ENCODE peak calls at places on chromosome 1, in seven cellular contexts. One of them, this sample, is unnamed.

GRCh38 chr1:218521414-218522169 is 176.5 kb downstream of the TGFB2 start:
- DNase-seq in GDM1: no peak
- DNase-seq in brain microvascular endothelial cell: no peak
- DNase-seq in AG04450: no peak
- DNase-seq in pulmonary artery endothelial cell: no peak
- DNase-seq in stimulated activated naive CD4-positive, alpha-beta T cell: no peak
- DNase-seq in NCI-H2171 treated with DMSO at 0.1 percent for 48 hours: peak; percentile 21
- DNase-seq in this sample: peak; percentile 42

GRCh38 chr1:5934058-5934884 is 58.0 kb downstream of the NPHP4 start:
- DNase-seq in NCI-H2171 treated with DMSO at 0.1 percent for 48 hours: no peak
- DNase-seq in GDM1: no peak
- DNase-seq in brain microvascular endothelial cell: no peak
- DNase-seq in stimulated activated naive CD4-positive, alpha-beta T cell: no peak
- DNase-seq in pulmonary artery endothelial cell: no peak
- DNase-seq in AG04450: no peak
- DNase-seq in this sample: peak; percentile 45

GRCh38 chr1:116433283-116434257 is 60.5 kb downstream of the ATP1A1 start:
- DNase-seq in NCI-H2171 treated with DMSO at 0.1 percent for 48 hours: no peak
- DNase-seq in pulmonary artery endothelial cell: no peak
- DNase-seq in GDM1: no peak
- DNase-seq in brain microvascular endothelial cell: peak; percentile 53
- DNase-seq in stimulated activated naive CD4-positive, alpha-beta T cell: no peak
- DNase-seq in AG04450: no peak
- DNase-seq in this sample: no peak

GRCh38 chr1:168893359-168893791 is 164.4 kb upstream of the DPT start:
- DNase-seq in brain microvascular endothelial cell: no peak
- DNase-seq in AG04450: no peak
- DNase-seq in pulmonary artery endothelial cell: no peak
- DNase-seq in stimulated activated naive CD4-positive, alpha-beta T cell: no peak
- DNase-seq in NCI-H2171 treated with DMSO at 0.1 percent for 48 hours: no peak
- DNase-seq in GDM1: no peak
- DNase-seq in this sample: no peak

GRCh38 chr1:44801491-44802305 is 1.5 kb downstream of the PLK3 start:
- DNase-seq in stimulated activated naive CD4-positive, alpha-beta T cell: peak; percentile 68
- DNase-seq in AG04450: no peak
- DNase-seq in NCI-H2171 treated with DMSO at 0.1 percent for 48 hours: peak; percentile 82
- DNase-seq in pulmonary artery endothelial cell: no peak
- DNase-seq in brain microvascular endothelial cell: no peak
- DNase-seq in GDM1: no peak
- DNase-seq in this sample: no peak

GRCh38 chr1:197041486-197042353 is 25.3 kb downstream of the F13B start:
- DNase-seq in brain microvascular endothelial cell: no peak
- DNase-seq in NCI-H2171 treated with DMSO at 0.1 percent for 48 hours: no peak
- DNase-seq in GDM1: no peak
- DNase-seq in stimulated activated naive CD4-positive, alpha-beta T cell: no peak
- DNase-seq in AG04450: no peak
- DNase-seq in pulmonary artery endothelial cell: no peak
- DNase-seq in this sample: no peak

GRCh38 chr1:51664412-51665240 is 47.7 kb downstream of the OSBPL9 start:
- DNase-seq in AG04450: no peak
- DNase-seq in NCI-H2171 treated with DMSO at 0.1 percent for 48 hours: no peak
- DNase-seq in GDM1: no peak
- DNase-seq in pulmonary artery endothelial cell: no peak
- DNase-seq in brain microvascular endothelial cell: peak; percentile 63
- DNase-seq in stimulated activated naive CD4-positive, alpha-beta T cell: no peak
- DNase-seq in this sample: no peak

GRCh38 chr1:23330846-23331245 is 13.2 kb downstream of the HNRNPR start:
- DNase-seq in brain microvascular endothelial cell: no peak
- DNase-seq in GDM1: no peak
- DNase-seq in AG04450: no peak
- DNase-seq in stimulated activated naive CD4-positive, alpha-beta T cell: no peak
- DNase-seq in pulmonary artery endothelial cell: no peak
- DNase-seq in NCI-H2171 treated with DMSO at 0.1 percent for 48 hours: no peak
- DNase-seq in this sample: no peak

GRCh38 chr1:235714205-235714897 is 64.8 kb upstream of the GNG4 start:
- DNase-seq in stimulated activated naive CD4-positive, alpha-beta T cell: no peak
- DNase-seq in AG04450: no peak
- DNase-seq in NCI-H2171 treated with DMSO at 0.1 percent for 48 hours: peak; percentile 94
- DNase-seq in pulmonary artery endothelial cell: no peak
- DNase-seq in GDM1: no peak
- DNase-seq in brain microvascular endothelial cell: no peak
- DNase-seq in this sample: no peak

GRCh38 chr1:46996659-46997281 is 26.7 kb upstream of the CYP4X1 start:
- DNase-seq in pulmonary artery endothelial cell: no peak
- DNase-seq in AG04450: no peak
- DNase-seq in stimulated activated naive CD4-positive, alpha-beta T cell: no peak
- DNase-seq in NCI-H2171 treated with DMSO at 0.1 percent for 48 hours: no peak
- DNase-seq in GDM1: no peak
- DNase-seq in brain microvascular endothelial cell: no peak
- DNase-seq in this sample: no peak

GRCh38 chr1:200243042-200243437 is 166.8 kb downstream of the ZNF281 start:
- DNase-seq in GDM1: no peak
- DNase-seq in stimulated activated naive CD4-positive, alpha-beta T cell: no peak
- DNase-seq in NCI-H2171 treated with DMSO at 0.1 percent for 48 hours: peak; percentile 83
- DNase-seq in AG04450: no peak
- DNase-seq in pulmonary artery endothelial cell: no peak
- DNase-seq in brain microvascular endothelial cell: no peak
- DNase-seq in this sample: no peak

GRCh38 chr1:55623339-55623738 is 408.2 kb upstream of the USP24 start:
- DNase-seq in GDM1: no peak
- DNase-seq in pulmonary artery endothelial cell: no peak
- DNase-seq in NCI-H2171 treated with DMSO at 0.1 percent for 48 hours: no peak
- DNase-seq in stimulated activated naive CD4-positive, alpha-beta T cell: no peak
- DNase-seq in AG04450: peak; percentile 78
- DNase-seq in brain microvascular endothelial cell: no peak
- DNase-seq in this sample: no peak

GRCh38 chr1:27626031-27626935 is 8.7 kb downstream of the FGR start:
- DNase-seq in brain microvascular endothelial cell: no peak
- DNase-seq in AG04450: no peak
- DNase-seq in stimulated activated naive CD4-positive, alpha-beta T cell: no peak
- DNase-seq in GDM1: no peak
- DNase-seq in NCI-H2171 treated with DMSO at 0.1 percent for 48 hours: no peak
- DNase-seq in pulmonary artery endothelial cell: no peak
- DNase-seq in this sample: no peak

GRCh38 chr1:212463565-212464270 is 31.0 kb downstream of the NENF start:
- DNase-seq in AG04450: no peak
- DNase-seq in pulmonary artery endothelial cell: no peak
- DNase-seq in NCI-H2171 treated with DMSO at 0.1 percent for 48 hours: peak; percentile 88
- DNase-seq in GDM1: no peak
- DNase-seq in brain microvascular endothelial cell: no peak
- DNase-seq in stimulated activated naive CD4-positive, alpha-beta T cell: no peak
- DNase-seq in this sample: no peak

GRCh38 chr1:10668241-10668761 is 128.1 kb downstream of the CASZ1 start:
- DNase-seq in NCI-H2171 treated with DMSO at 0.1 percent for 48 hours: no peak
- DNase-seq in brain microvascular endothelial cell: no peak
- DNase-seq in pulmonary artery endothelial cell: no peak
- DNase-seq in AG04450: no peak
- DNase-seq in stimulated activated naive CD4-positive, alpha-beta T cell: no peak
- DNase-seq in GDM1: no peak
- DNase-seq in this sample: no peak

GRCh38 chr1:247841796-247842195 is at the start of gene OR11L1:
- DNase-seq in NCI-H2171 treated with DMSO at 0.1 percent for 48 hours: no peak
- DNase-seq in AG04450: no peak
- DNase-seq in pulmonary artery endothelial cell: no peak
- DNase-seq in brain microvascular endothelial cell: no peak
- DNase-seq in stimulated activated naive CD4-positive, alpha-beta T cell: no peak
- DNase-seq in GDM1: no peak
- DNase-seq in this sample: no peak

GRCh38 chr1:161495490-161495889 is 9.8 kb upstream of the FCGR2A start:
- DNase-seq in GDM1: no peak
- DNase-seq in NCI-H2171 treated with DMSO at 0.1 percent for 48 hours: no peak
- DNase-seq in pulmonary artery endothelial cell: no peak
- DNase-seq in AG04450: no peak
- DNase-seq in brain microvascular endothelial cell: no peak
- DNase-seq in stimulated activated naive CD4-positive, alpha-beta T cell: no peak
- DNase-seq in this sample: no peak

GRCh38 chr1:38092256-38092655 is 45.7 kb upstream of the POU3F1 start:
- DNase-seq in GDM1: no peak
- DNase-seq in AG04450: no peak
- DNase-seq in brain microvascular endothelial cell: no peak
- DNase-seq in NCI-H2171 treated with DMSO at 0.1 percent for 48 hours: no peak
- DNase-seq in stimulated activated naive CD4-positive, alpha-beta T cell: no peak
- DNase-seq in pulmonary artery endothelial cell: no peak
- DNase-seq in this sample: no peak

GRCh38 chr1:186564558-186564957 is 103.6 kb upstream of the PDC start:
- DNase-seq in pulmonary artery endothelial cell: no peak
- DNase-seq in brain microvascular endothelial cell: no peak
- DNase-seq in NCI-H2171 treated with DMSO at 0.1 percent for 48 hours: no peak
- DNase-seq in GDM1: no peak
- DNase-seq in AG04450: no peak
- DNase-seq in stimulated activated naive CD4-positive, alpha-beta T cell: no peak
- DNase-seq in this sample: no peak

GRCh38 chr1:41380979-41381690 is 19.9 kb downstream of the FOXO6 start:
- DNase-seq in brain microvascular endothelial cell: no peak
- DNase-seq in NCI-H2171 treated with DMSO at 0.1 percent for 48 hours: peak; percentile 91
- DNase-seq in pulmonary artery endothelial cell: no peak
- DNase-seq in stimulated activated naive CD4-positive, alpha-beta T cell: no peak
- DNase-seq in AG04450: no peak
- DNase-seq in GDM1: no peak
- DNase-seq in this sample: peak; percentile 37

GRCh38 chr1:216531308-216532239 is 108.3 kb upstream of the USH2A start:
- DNase-seq in AG04450: no peak
- DNase-seq in brain microvascular endothelial cell: peak; percentile 7
- DNase-seq in NCI-H2171 treated with DMSO at 0.1 percent for 48 hours: peak; percentile 24
- DNase-seq in stimulated activated naive CD4-positive, alpha-beta T cell: no peak
- DNase-seq in GDM1: no peak
- DNase-seq in pulmonary artery endothelial cell: no peak
- DNase-seq in this sample: peak; percentile 3

GRCh38 chr1:208988811-208989222 is 594.7 kb upstream of the CAMK1G start:
- DNase-seq in brain microvascular endothelial cell: peak; percentile 37
- DNase-seq in AG04450: no peak
- DNase-seq in pulmonary artery endothelial cell: no peak
- DNase-seq in stimulated activated naive CD4-positive, alpha-beta T cell: peak; percentile 54
- DNase-seq in NCI-H2171 treated with DMSO at 0.1 percent for 48 hours: peak; percentile 4
- DNase-seq in GDM1: peak; percentile 10
- DNase-seq in this sample: peak; percentile 5

GRCh38 chr1:234405676-234406075 is 32.4 kb downstream of the COA6 start:
- DNase-seq in AG04450: no peak
- DNase-seq in brain microvascular endothelial cell: no peak
- DNase-seq in pulmonary artery endothelial cell: no peak
- DNase-seq in GDM1: no peak
- DNase-seq in stimulated activated naive CD4-positive, alpha-beta T cell: peak; percentile 58
- DNase-seq in NCI-H2171 treated with DMSO at 0.1 percent for 48 hours: no peak
- DNase-seq in this sample: no peak

GRCh38 chr1:9289724-9290493 is 2.8 kb upstream of the SPSB1 start:
- DNase-seq in GDM1: no peak
- DNase-seq in NCI-H2171 treated with DMSO at 0.1 percent for 48 hours: no peak
- DNase-seq in pulmonary artery endothelial cell: no peak
- DNase-seq in stimulated activated naive CD4-positive, alpha-beta T cell: no peak
- DNase-seq in brain microvascular endothelial cell: peak; percentile 75
- DNase-seq in AG04450: peak; percentile 71
- DNase-seq in this sample: peak; percentile 66

GRCh38 chr1:203290261-203291089 is 14.8 kb upstream of the BTG2 start:
- DNase-seq in AG04450: peak; percentile 47
- DNase-seq in brain microvascular endothelial cell: peak; percentile 51
- DNase-seq in pulmonary artery endothelial cell: no peak
- DNase-seq in NCI-H2171 treated with DMSO at 0.1 percent for 48 hours: peak; percentile 94
- DNase-seq in stimulated activated naive CD4-positive, alpha-beta T cell: peak; percentile 95
- DNase-seq in GDM1: no peak
- DNase-seq in this sample: peak; percentile 78

GRCh38 chr1:173095632-173096031 is 44.9 kb upstream of the TNFSF18 start:
- DNase-seq in NCI-H2171 treated with DMSO at 0.1 percent for 48 hours: no peak
- DNase-seq in stimulated activated naive CD4-positive, alpha-beta T cell: no peak
- DNase-seq in GDM1: no peak
- DNase-seq in brain microvascular endothelial cell: peak; percentile 73
- DNase-seq in AG04450: peak; percentile 43
- DNase-seq in pulmonary artery endothelial cell: no peak
- DNase-seq in this sample: no peak

GRCh38 chr1:194024659-194025058 is 838.2 kb upstream of the B3GALT2 start:
- DNase-seq in GDM1: no peak
- DNase-seq in pulmonary artery endothelial cell: no peak
- DNase-seq in AG04450: no peak
- DNase-seq in brain microvascular endothelial cell: peak; percentile 91
- DNase-seq in NCI-H2171 treated with DMSO at 0.1 percent for 48 hours: peak; percentile 52
- DNase-seq in stimulated activated naive CD4-positive, alpha-beta T cell: no peak
- DNase-seq in this sample: no peak

GRCh38 chr1:38962113-38962512 is 20.5 kb upstream of the RHBDL2 start:
- DNase-seq in NCI-H2171 treated with DMSO at 0.1 percent for 48 hours: no peak
- DNase-seq in stimulated activated naive CD4-positive, alpha-beta T cell: no peak
- DNase-seq in AG04450: no peak
- DNase-seq in GDM1: no peak
- DNase-seq in pulmonary artery endothelial cell: no peak
- DNase-seq in brain microvascular endothelial cell: peak; percentile 76
- DNase-seq in this sample: no peak

This sample was measured in HuH-7.